ENCODE peak calls at places on chromosome 2, in six cellular contexts. One of them, this sample, is unnamed.

GRCh38 chr2:48771241-48772014 is 15.9 kb upstream of the LHCGR start:
- DNase-seq in RCC 7860: no peak
- DNase-seq in NCI-H510A: no peak
- DNase-seq in neuronal stem cell: no peak
- DNase-seq in activated naive CD8-positive, alpha-beta T cell treated with anti-CD3 and anti-CD28 coated beads, Interleukin-2, amount 10 ng/mL, durations not matched to agents 7 days and 5 days: no peak
- DNase-seq in breast epithelium: no peak
- DNase-seq in this sample: no peak

GRCh38 chr2:96102596-96103387 is 13.6 kb downstream of the ADRA2B start:
- DNase-seq in activated naive CD8-positive, alpha-beta T cell treated with anti-CD3 and anti-CD28 coated beads, Interleukin-2, amount 10 ng/mL, durations not matched to agents 7 days and 5 days: peak
- DNase-seq in breast epithelium: no peak
- DNase-seq in NCI-H510A: no peak
- DNase-seq in neuronal stem cell: no peak
- DNase-seq in RCC 7860: no peak
- DNase-seq in this sample: no peak

GRCh38 chr2:135473567-135473966 is 57.5 kb downstream of the ZRANB3 start:
- DNase-seq in breast epithelium: no peak
- DNase-seq in NCI-H510A: no peak
- DNase-seq in neuronal stem cell: no peak
- DNase-seq in RCC 7860: no peak
- DNase-seq in activated naive CD8-positive, alpha-beta T cell treated with anti-CD3 and anti-CD28 coated beads, Interleukin-2, amount 10 ng/mL, durations not matched to agents 7 days and 5 days: no peak
- DNase-seq in this sample: peak

GRCh38 chr2:96146151-96146880 is 1.1 kb upstream of the DUSP2 start:
- DNase-seq in activated naive CD8-positive, alpha-beta T cell treated with anti-CD3 and anti-CD28 coated beads, Interleukin-2, amount 10 ng/mL, durations not matched to agents 7 days and 5 days: peak
- DNase-seq in NCI-H510A: no peak
- DNase-seq in RCC 7860: no peak
- DNase-seq in breast epithelium: peak
- DNase-seq in neuronal stem cell: no peak
- DNase-seq in this sample: peak

GRCh38 chr2:38499921-38500634 is 102.7 kb downstream of the HNRNPLL start:
- DNase-seq in activated naive CD8-positive, alpha-beta T cell treated with anti-CD3 and anti-CD28 coated beads, Interleukin-2, amount 10 ng/mL, durations not matched to agents 7 days and 5 days: no peak
- DNase-seq in RCC 7860: no peak
- DNase-seq in breast epithelium: peak
- DNase-seq in NCI-H510A: no peak
- DNase-seq in neuronal stem cell: no peak
- DNase-seq in this sample: no peak

GRCh38 chr2:70043252-70043875 is 43.9 kb upstream of the PCBP1 start:
- DNase-seq in NCI-H510A: no peak
- DNase-seq in neuronal stem cell: no peak
- DNase-seq in breast epithelium: no peak
- DNase-seq in activated naive CD8-positive, alpha-beta T cell treated with anti-CD3 and anti-CD28 coated beads, Interleukin-2, amount 10 ng/mL, durations not matched to agents 7 days and 5 days: peak
- DNase-seq in RCC 7860: no peak
- DNase-seq in this sample: peak

GRCh38 chr2:207432471-207432870 is 97.3 kb upstream of the CREB1 start:
- DNase-seq in activated naive CD8-positive, alpha-beta T cell treated with anti-CD3 and anti-CD28 coated beads, Interleukin-2, amount 10 ng/mL, durations not matched to agents 7 days and 5 days: no peak
- DNase-seq in neuronal stem cell: no peak
- DNase-seq in breast epithelium: no peak
- DNase-seq in RCC 7860: peak
- DNase-seq in NCI-H510A: no peak
- DNase-seq in this sample: no peak

GRCh38 chr2:60756097-60757087 is at the start of gene PAPOLG:
- DNase-seq in breast epithelium: peak
- DNase-seq in NCI-H510A: peak
- DNase-seq in RCC 7860: peak
- DNase-seq in activated naive CD8-positive, alpha-beta T cell treated with anti-CD3 and anti-CD28 coated beads, Interleukin-2, amount 10 ng/mL, durations not matched to agents 7 days and 5 days: peak
- DNase-seq in neuronal stem cell: peak
- DNase-seq in this sample: peak

GRCh38 chr2:26870585-26871095 is 22.7 kb downstream of the DPYSL5 start:
- DNase-seq in activated naive CD8-positive, alpha-beta T cell treated with anti-CD3 and anti-CD28 coated beads, Interleukin-2, amount 10 ng/mL, durations not matched to agents 7 days and 5 days: no peak
- DNase-seq in NCI-H510A: no peak
- DNase-seq in breast epithelium: no peak
- DNase-seq in RCC 7860: no peak
- DNase-seq in neuronal stem cell: no peak
- DNase-seq in this sample: no peak

GRCh38 chr2:121491566-121491965 is 39.1 kb upstream of the RNU4ATAC start:
- DNase-seq in activated naive CD8-positive, alpha-beta T cell treated with anti-CD3 and anti-CD28 coated beads, Interleukin-2, amount 10 ng/mL, durations not matched to agents 7 days and 5 days: no peak
- DNase-seq in neuronal stem cell: no peak
- DNase-seq in NCI-H510A: no peak
- DNase-seq in breast epithelium: no peak
- DNase-seq in RCC 7860: no peak
- DNase-seq in this sample: no peak

GRCh38 chr2:210686401-210686800 is 130.0 kb downstream of the CPS1 start:
- DNase-seq in activated naive CD8-positive, alpha-beta T cell treated with anti-CD3 and anti-CD28 coated beads, Interleukin-2, amount 10 ng/mL, durations not matched to agents 7 days and 5 days: no peak
- DNase-seq in neuronal stem cell: no peak
- DNase-seq in NCI-H510A: no peak
- DNase-seq in breast epithelium: no peak
- DNase-seq in RCC 7860: no peak
- DNase-seq in this sample: no peak

GRCh38 chr2:195594916-195595694 is 61.9 kb upstream of the SLC39A10 start:
- DNase-seq in neuronal stem cell: no peak
- DNase-seq in NCI-H510A: no peak
- DNase-seq in breast epithelium: no peak
- DNase-seq in activated naive CD8-positive, alpha-beta T cell treated with anti-CD3 and anti-CD28 coated beads, Interleukin-2, amount 10 ng/mL, durations not matched to agents 7 days and 5 days: no peak
- DNase-seq in RCC 7860: no peak
- DNase-seq in this sample: no peak

GRCh38 chr2:104872866-104873688 is 19.2 kb downstream of the POU3F3 start:
- DNase-seq in NCI-H510A: peak
- DNase-seq in neuronal stem cell: peak
- DNase-seq in RCC 7860: peak
- DNase-seq in breast epithelium: peak
- DNase-seq in activated naive CD8-positive, alpha-beta T cell treated with anti-CD3 and anti-CD28 coated beads, Interleukin-2, amount 10 ng/mL, durations not matched to agents 7 days and 5 days: peak
- DNase-seq in this sample: no peak

GRCh38 chr2:144253743-144254142 is 266.2 kb downstream of the ZEB2 start:
- DNase-seq in RCC 7860: no peak
- DNase-seq in activated naive CD8-positive, alpha-beta T cell treated with anti-CD3 and anti-CD28 coated beads, Interleukin-2, amount 10 ng/mL, durations not matched to agents 7 days and 5 days: no peak
- DNase-seq in breast epithelium: no peak
- DNase-seq in neuronal stem cell: no peak
- DNase-seq in NCI-H510A: no peak
- DNase-seq in this sample: no peak

GRCh38 chr2:107412981-107413380 is 413.7 kb upstream of the RGPD4 start:
- DNase-seq in neuronal stem cell: no peak
- DNase-seq in activated naive CD8-positive, alpha-beta T cell treated with anti-CD3 and anti-CD28 coated beads, Interleukin-2, amount 10 ng/mL, durations not matched to agents 7 days and 5 days: no peak
- DNase-seq in RCC 7860: no peak
- DNase-seq in breast epithelium: no peak
- DNase-seq in NCI-H510A: no peak
- DNase-seq in this sample: no peak

GRCh38 chr2:17635007-17635406 is 94.5 kb downstream of the VSNL1 start:
- DNase-seq in neuronal stem cell: no peak
- DNase-seq in NCI-H510A: no peak
- DNase-seq in activated naive CD8-positive, alpha-beta T cell treated with anti-CD3 and anti-CD28 coated beads, Interleukin-2, amount 10 ng/mL, durations not matched to agents 7 days and 5 days: no peak
- DNase-seq in breast epithelium: no peak
- DNase-seq in RCC 7860: no peak
- DNase-seq in this sample: no peak

GRCh38 chr2:212147921-212148513 is 390.6 kb downstream of the ERBB4 start:
- DNase-seq in neuronal stem cell: no peak
- DNase-seq in activated naive CD8-positive, alpha-beta T cell treated with anti-CD3 and anti-CD28 coated beads, Interleukin-2, amount 10 ng/mL, durations not matched to agents 7 days and 5 days: no peak
- DNase-seq in breast epithelium: no peak
- DNase-seq in NCI-H510A: no peak
- DNase-seq in RCC 7860: no peak
- DNase-seq in this sample: no peak

GRCh38 chr2:1207962-1208510 is 205.2 kb upstream of the TPO start:
- DNase-seq in NCI-H510A: no peak
- DNase-seq in breast epithelium: no peak
- DNase-seq in activated naive CD8-positive, alpha-beta T cell treated with anti-CD3 and anti-CD28 coated beads, Interleukin-2, amount 10 ng/mL, durations not matched to agents 7 days and 5 days: no peak
- DNase-seq in RCC 7860: no peak
- DNase-seq in neuronal stem cell: no peak
- DNase-seq in this sample: no peak

GRCh38 chr2:239966029-239966847 is 58.9 kb downstream of the NDUFA10 start:
- DNase-seq in RCC 7860: no peak
- DNase-seq in activated naive CD8-positive, alpha-beta T cell treated with anti-CD3 and anti-CD28 coated beads, Interleukin-2, amount 10 ng/mL, durations not matched to agents 7 days and 5 days: no peak
- DNase-seq in NCI-H510A: no peak
- DNase-seq in breast epithelium: no peak
- DNase-seq in neuronal stem cell: no peak
- DNase-seq in this sample: no peak

GRCh38 chr2:237700583-237701032 is 73.2 kb downstream of the LRRFIP1 start:
- DNase-seq in RCC 7860: no peak
- DNase-seq in activated naive CD8-positive, alpha-beta T cell treated with anti-CD3 and anti-CD28 coated beads, Interleukin-2, amount 10 ng/mL, durations not matched to agents 7 days and 5 days: peak
- DNase-seq in NCI-H510A: no peak
- DNase-seq in neuronal stem cell: no peak
- DNase-seq in breast epithelium: no peak
- DNase-seq in this sample: no peak

GRCh38 chr2:76867854-76868253 is 654.3 kb downstream of the LRRTM4 start:
- DNase-seq in NCI-H510A: no peak
- DNase-seq in neuronal stem cell: no peak
- DNase-seq in activated naive CD8-positive, alpha-beta T cell treated with anti-CD3 and anti-CD28 coated beads, Interleukin-2, amount 10 ng/mL, durations not matched to agents 7 days and 5 days: no peak
- DNase-seq in breast epithelium: no peak
- DNase-seq in RCC 7860: peak
- DNase-seq in this sample: no peak

This sample was measured in HL-60.